ENCODE peak calls at places on chromosome 1, in five cellular contexts. M, K, Z, P and U are unnamed samples.

GRCh38 chr1:60145746-60146145 is 72.2 kb upstream of the C1orf87 start:
- DNase-seq in Z (no peak), P (no peak), M (no peak), K (no peak), U (no peak)

GRCh38 chr1:15212216-15212988 is 34.6 kb upstream of the FHAD1 start:
- DNase-seq in P (peak), Z (no peak), K (no peak), M (no peak), U (no peak)

GRCh38 chr1:6185635-6186382 is 5.7 kb upstream of the CHD5 start:
- DNase-seq in K (no peak), P (peak), M (peak), Z (no peak), U (peak)

GRCh38 chr1:211420845-211421454 is 71.0 kb downstream of the RD3 start:
- DNase-seq in P (no peak), Z (peak), M (peak), K (no peak), U (no peak)

GRCh38 chr1:93965256-93965655 is 56.0 kb upstream of the GCLM start:
- DNase-seq in K (no peak), P (no peak), M (no peak), Z (no peak), U (no peak)

GRCh38 chr1:104264506-104264905 is 514.8 kb downstream of the AMY1C start:
- DNase-seq in P (no peak), Z (peak), M (no peak), K (no peak), U (no peak)

GRCh38 chr1:20409971-20410370 is 76.0 kb downstream of the CAMK2N1 start:
- DNase-seq in P (no peak), Z (no peak), K (no peak), M (no peak), U (no peak)

GRCh38 chr1:185567006-185567405 is 167.2 kb upstream of the HMCN1 start:
- DNase-seq in Z (no peak), K (no peak), P (no peak), M (no peak), U (peak)

GRCh38 chr1:228922722-228923376 is 187.6 kb downstream of the RHOU start:
- DNase-seq in Z (no peak), P (no peak), K (no peak), M (no peak), U (no peak)